ENCODE peak calls at places on chromosomes 1 and 21, in ten cellular contexts. Q is OCI-LY7, I is dorsolateral prefrontal cortex, T is lower lobe of right lung, A is A549, U is PC-3, O is lower leg skin, X is bronchial epithelial cell, V is MM.1S, L is transverse colon. S is an unnamed sample.

GRCh38 chr1:160032165-160032827 is 506 bp upstream of the PIGM start:
- DNase-seq in U (peak; percentile 42), A (no peak), T (no peak), Q (peak; percentile 11), V (no peak), L (peak; percentile 16), I (no peak), X (peak; percentile 51), O (no peak), S (peak; percentile 49)

GRCh38 chr1:153790996-153791855 is 16.0 kb downstream of the SLC27A3 start:
- DNase-seq in O (peak; percentile 81), T (peak; percentile 78), L (peak; percentile 56), U (no peak), I (no peak), V (peak; percentile 97), Q (peak; percentile 59), X (no peak), A (no peak), S (no peak)

GRCh38 chr1:31822766-31823165 is 6.9 kb upstream of the SPOCD1 start:
- DNase-seq in X (no peak), V (no peak), A (no peak), T (no peak), L (no peak), O (no peak), U (no peak), I (peak; percentile 78), Q (no peak), S (no peak)

GRCh38 chr1:24289937-24290595 is 29.1 kb upstream of the GRHL3 start:
- DNase-seq in T (peak; percentile 87), I (peak; percentile 77), O (peak; percentile 96), Q (no peak), L (peak; percentile 83), V (no peak), A (peak; percentile 88), X (peak; percentile 93), U (peak; percentile 95), S (peak; percentile 93)

GRCh38 chr1:25703671-25704637 is 87.4 kb downstream of the MAN1C1 start:
- DNase-seq in T (no peak), X (no peak), A (no peak), V (peak; percentile 67), U (no peak), Q (peak; percentile 16), I (no peak), O (peak; percentile 84), L (no peak), S (no peak)

GRCh38 chr1:19360026-19360813 is 48.1 kb downstream of the SLC66A1 start:
- DNase-seq in Q (no peak), X (no peak), I (no peak), L (no peak), T (no peak), V (no peak), U (no peak), A (no peak), O (no peak), S (no peak)

GRCh38 chr1:209885403-209886218 is 52.4 kb upstream of the SYT14 start:
- DNase-seq in T (no peak), Q (no peak), U (peak; percentile 1), I (no peak), A (no peak), X (no peak), V (no peak), L (no peak), O (no peak), S (no peak)

GRCh38 chr1:2385606-2386280 is 5.6 kb downstream of the MORN1 start:
- DNase-seq in L (peak; percentile 5), X (no peak), O (peak; percentile 80), U (no peak), V (no peak), I (peak; percentile 43), T (peak; percentile 36), A (no peak), Q (no peak), S (no peak)

GRCh38 chr1:181423301-181423918 is 59.9 kb upstream of the CACNA1E start:
- DNase-seq in L (peak; percentile 21), T (no peak), V (peak; percentile 50), Q (peak; percentile 14), O (peak; percentile 40), U (peak; percentile 51), A (peak; percentile 51), X (peak; percentile 77), I (peak; percentile 70), S (peak; percentile 74)

GRCh38 chr1:248881261-248881660 is 22.4 kb upstream of the ZNF692 start:
- DNase-seq in T (no peak), V (no peak), A (no peak), X (no peak), L (no peak), O (no peak), Q (no peak), U (peak; percentile 58), I (no peak), S (no peak)

GRCh38 chr21:38714998-38715397 is 90.7 kb upstream of the ETS2 start:
- DNase-seq in L (no peak), X (peak; percentile 67), A (no peak), I (no peak), U (no peak), V (no peak), Q (no peak), T (no peak), O (no peak), S (peak; percentile 91)

GRCh38 chr21:38716942-38717341 is 88.8 kb upstream of the ETS2 start:
- DNase-seq in L (no peak), O (no peak), V (no peak), T (no peak), Q (no peak), I (no peak), X (peak; percentile 16), A (no peak), U (peak; percentile 34), S (peak; percentile 46)

GRCh38 chr21:38716088-38716487 is 89.6 kb upstream of the ETS2 start:
- DNase-seq in A (no peak), O (no peak), I (no peak), V (no peak), T (no peak), L (no peak), Q (no peak), X (no peak), U (no peak), S (no peak)

DNA sequence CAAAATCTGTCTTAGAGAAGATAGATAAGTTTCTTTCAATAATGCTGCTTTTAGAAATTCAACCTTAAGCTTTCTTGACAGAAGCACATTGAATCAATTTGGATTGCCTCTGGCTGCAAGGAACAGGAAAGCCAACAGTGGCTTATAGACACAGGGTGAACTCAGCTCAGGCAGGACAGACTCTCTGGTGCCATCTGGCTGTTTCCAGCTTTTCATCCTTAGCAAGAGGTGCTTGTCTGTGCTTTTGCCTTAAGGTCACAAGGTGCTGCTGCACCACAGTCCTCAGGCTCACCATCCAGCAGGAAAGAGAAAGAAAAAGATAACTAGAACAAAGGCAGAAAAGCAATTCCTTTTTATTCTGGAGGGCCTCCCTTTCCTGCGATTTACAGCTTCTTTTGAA is 93.7 kb upstream of the ETS2 start:
- DNase-seq in O (no peak), U (peak; percentile 72), T (no peak), A (peak; percentile 58), X (peak; percentile 69), I (no peak), V (no peak), L (peak; percentile 44), Q (peak; percentile 22), S (peak; percentile 72)
- TF ChIP-seq CTCF in O (no peak), U (peak; percentile 74), T (peak; percentile 54), A (peak; percentile 49), X (peak; percentile 81), I (no peak), V (peak; percentile 15), L (peak; percentile 52), Q (peak; percentile 64), S (peak; percentile 75)

DNA sequence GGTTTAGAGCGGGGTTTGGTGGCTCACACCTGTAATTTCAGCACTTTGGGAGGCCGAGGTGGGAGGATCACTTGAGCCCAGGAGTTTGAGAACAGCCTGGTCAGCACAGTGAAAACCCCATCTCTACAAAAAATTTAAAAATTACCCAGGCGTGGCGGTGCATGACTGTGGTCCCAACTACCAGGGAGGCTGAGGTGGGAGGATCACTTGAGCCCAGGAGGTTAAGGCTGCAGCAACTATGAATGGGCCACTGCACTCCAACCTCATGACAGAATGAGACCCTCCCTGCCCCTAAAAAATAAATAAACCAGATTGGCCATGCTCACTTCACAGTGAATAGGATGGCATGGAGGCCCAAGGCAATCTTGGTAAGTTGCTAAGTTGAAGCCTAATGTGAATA is 168.9 kb downstream of the RHOU start:
- DNase-seq in L (no peak), U (no peak), Q (no peak), X (no peak), T (no peak), A (no peak), V (no peak), O (no peak), I (no peak), S (no peak)
- H3K4me3 ChIP-seq in L (no peak overlapping the region), U (no peak overlapping the region), Q (no peak overlapping the region), X (no peak overlapping the region), T (no peak overlapping the region), A (no peak overlapping the region), V (no peak overlapping the region), O (no peak overlapping the region), I (no peak overlapping the region), S (no peak overlapping the region)

DNA sequence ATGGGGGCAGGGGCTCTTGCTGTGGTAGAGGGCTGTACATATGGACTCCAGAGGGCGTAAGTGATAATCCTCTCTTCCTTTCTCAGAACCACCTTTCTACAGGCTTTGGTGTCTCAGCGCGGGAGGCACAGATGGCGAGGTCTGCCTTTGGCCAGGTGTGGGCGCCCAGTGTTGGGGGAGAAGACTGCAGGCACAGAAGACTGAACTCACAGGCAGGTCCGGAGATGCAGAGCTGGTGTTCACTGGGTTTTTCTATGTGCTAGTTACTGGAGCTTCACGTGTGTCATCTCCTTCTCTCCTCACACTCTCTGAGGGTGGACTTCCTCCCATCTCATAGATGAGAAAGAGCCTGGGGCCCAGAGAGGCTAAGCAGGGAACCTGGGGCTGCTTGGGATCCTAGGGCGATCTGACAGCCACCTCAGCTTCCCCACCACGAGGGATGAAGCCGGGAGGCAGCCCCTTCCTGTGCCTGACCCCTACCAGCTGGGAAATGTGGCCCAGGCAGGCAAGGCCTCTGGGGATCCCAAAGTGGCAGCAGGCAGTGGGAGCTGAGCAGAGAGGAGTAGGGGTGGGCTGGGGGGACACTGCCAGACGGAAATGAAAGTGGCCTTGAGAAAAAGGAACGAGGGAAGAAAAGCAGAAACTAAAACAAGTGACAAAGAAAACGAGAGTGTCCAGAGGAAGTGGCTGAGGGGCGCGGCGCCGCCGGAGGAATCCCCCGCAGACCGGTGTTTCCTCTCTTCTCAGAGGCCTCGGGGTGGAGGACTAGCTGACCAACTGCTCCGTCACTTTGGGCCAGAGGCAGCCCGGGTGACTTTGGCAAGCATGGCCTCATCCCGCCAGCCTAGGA is 191.6 kb downstream of the HIVEP3 start:
- DNase-seq in U (no peak), A (no peak), V (peak; percentile 96), X (no peak), T (peak; percentile 88), L (peak; percentile 65), I (no peak), O (peak; percentile 92), Q (peak; percentile 83), S (no peak)
- TF ChIP-seq CTCF in U (no peak), A (no peak), V (peak; percentile 81), X (no peak), T (no peak), L (no peak), I (no peak), O (no peak), Q (peak; percentile 80), S (no peak)

DNA sequence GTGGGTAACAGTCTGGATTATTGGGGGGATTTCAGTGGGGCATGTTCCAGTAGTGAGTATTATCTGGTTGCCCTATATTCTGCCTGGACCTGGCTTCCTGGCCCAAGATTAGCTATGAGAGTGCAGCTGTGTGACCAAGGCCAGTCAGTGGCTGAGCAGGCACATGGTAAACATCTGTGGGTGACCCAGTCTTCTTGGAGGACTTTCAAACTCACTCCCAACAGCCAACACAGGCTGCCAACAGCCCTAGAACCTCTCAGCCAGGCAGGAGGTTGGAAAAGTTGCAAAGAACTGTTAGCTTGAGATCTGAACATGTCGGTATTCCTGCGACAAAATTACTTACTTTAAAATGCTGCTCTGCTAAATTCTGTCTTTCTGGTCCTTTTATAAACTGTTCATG is 192.4 kb downstream of the TGFBR3 start:
- DNase-seq in L (no peak), O (no peak), T (no peak), Q (no peak), X (no peak), U (no peak), A (no peak), I (peak; percentile 48), V (no peak), S (no peak)
- H3K4me3 ChIP-seq in L (no peak overlapping the region), O (no peak overlapping the region), T (no peak overlapping the region), Q (no peak overlapping the region), X (no peak overlapping the region), U (no peak overlapping the region), A (no peak overlapping the region), I (no peak overlapping the region), V (no peak overlapping the region), S (no peak overlapping the region)

S was measured in epithelial cell of esophagus.